ENCODE peak calls at places on chromosomes 11 and 22, in four cellular contexts. One of them, this sample, is unnamed.

GRCh38 chr22:31085493-31085824 is 4.3 kb downstream of the SMTN start:
- DNase-seq in kidney: no peak
- DNase-seq in left ventricle myocardium inferior: peak; percentile 50
- DNase-seq in A549: no peak
- DNase-seq in this sample: no peak

GRCh38 chr11:65316311-65316978 is 1.8 kb downstream of the CDC42EP2 start:
- DNase-seq in kidney: no peak
- DNase-seq in left ventricle myocardium inferior: peak; percentile 64
- DNase-seq in A549: peak; percentile 29
- DNase-seq in this sample: peak; percentile 33

GRCh38 chr11:122686106-122686505 is 30.6 kb downstream of the UBASH3B start:
- DNase-seq in kidney: no peak
- DNase-seq in left ventricle myocardium inferior: no peak
- DNase-seq in A549: no peak
- DNase-seq in this sample: no peak

GRCh38 chr11:24609778-24610177 is 112.9 kb downstream of the LUZP2 start:
- DNase-seq in kidney: no peak
- DNase-seq in left ventricle myocardium inferior: no peak
- DNase-seq in A549: no peak
- DNase-seq in this sample: no peak

GRCh38 chr11:105368711-105369110 is 229.1 kb upstream of the CARD18 start:
- DNase-seq in kidney: no peak
- DNase-seq in left ventricle myocardium inferior: no peak
- DNase-seq in A549: no peak
- DNase-seq in this sample: no peak

GRCh38 chr22:36177160-36177559 is 16.6 kb upstream of the APOL3 start:
- DNase-seq in kidney: no peak
- DNase-seq in left ventricle myocardium inferior: no peak
- DNase-seq in A549: no peak
- DNase-seq in this sample: no peak

GRCh38 chr11:66915866-66916265 is 42.3 kb downstream of the PC start:
- DNase-seq in kidney: no peak
- DNase-seq in left ventricle myocardium inferior: no peak
- DNase-seq in A549: no peak
- DNase-seq in this sample: no peak

GRCh38 chr11:15493921-15494630 is 379.4 kb downstream of the INSC start:
- DNase-seq in kidney: no peak
- DNase-seq in left ventricle myocardium inferior: no peak
- DNase-seq in A549: no peak
- DNase-seq in this sample: no peak

GRCh38 chr22:49929553-49929979 is 11.1 kb downstream of the CRELD2 start:
- DNase-seq in kidney: no peak
- DNase-seq in left ventricle myocardium inferior: peak; percentile 60
- DNase-seq in A549: no peak
- DNase-seq in this sample: peak; percentile 59

GRCh38 chr11:43923327-43924111 is 18.9 kb upstream of the C11orf96 start:
- DNase-seq in kidney: peak; percentile 78
- DNase-seq in left ventricle myocardium inferior: peak; percentile 49
- DNase-seq in A549: peak; percentile 22
- DNase-seq in this sample: peak; percentile 72

GRCh38 chr11:104522650-104523049 is 358.7 kb upstream of the PDGFD start:
- DNase-seq in kidney: no peak
- DNase-seq in left ventricle myocardium inferior: no peak
- DNase-seq in A549: no peak
- DNase-seq in this sample: no peak

GRCh38 chr22:30224161-30224857 is 22.2 kb downstream of the LIF start:
- DNase-seq in kidney: no peak
- DNase-seq in left ventricle myocardium inferior: no peak
- DNase-seq in A549: peak; percentile 94
- DNase-seq in this sample: no peak

GRCh38 chr11:116980136-116980793 is 118.0 kb downstream of the SIK3 start:
- DNase-seq in kidney: no peak
- DNase-seq in left ventricle myocardium inferior: no peak
- DNase-seq in A549: no peak
- DNase-seq in this sample: no peak

GRCh38 chr22:35785181-35785923 is 67.7 kb downstream of the APOL5 start:
- DNase-seq in kidney: no peak
- DNase-seq in left ventricle myocardium inferior: no peak
- DNase-seq in A549: no peak
- DNase-seq in this sample: no peak

GRCh38 chr11:69819541-69820070 is 390 bp upstream of the FGF3 start:
- DNase-seq in kidney: peak; percentile 66
- DNase-seq in left ventricle myocardium inferior: no peak
- DNase-seq in A549: peak; percentile 44
- DNase-seq in this sample: no peak

GRCh38 chr22:44351685-44352377 is 39.1 kb upstream of the SHISAL1 start:
- DNase-seq in kidney: peak; percentile 53
- DNase-seq in left ventricle myocardium inferior: no peak
- DNase-seq in A549: peak; percentile 46
- DNase-seq in this sample: no peak

GRCh38 chr22:26610072-26610958 is 7.5 kb downstream of the CRYBB1 start:
- DNase-seq in kidney: no peak
- DNase-seq in left ventricle myocardium inferior: peak; percentile 24
- DNase-seq in A549: no peak
- DNase-seq in this sample: no peak

GRCh38 chr11:66568124-66568916 is at the start of gene CTSF:
- DNase-seq in kidney: peak; percentile 94
- DNase-seq in left ventricle myocardium inferior: peak; percentile 89
- DNase-seq in A549: peak; percentile 83
- DNase-seq in this sample: peak; percentile 91

GRCh38 chr22:28716686-28717085 is 24.9 kb downstream of the CHEK2 start:
- DNase-seq in kidney: no peak
- DNase-seq in left ventricle myocardium inferior: no peak
- DNase-seq in A549: no peak
- DNase-seq in this sample: no peak

GRCh38 chr11:61567286-61568061 is 13.4 kb downstream of the SYT7 start:
- DNase-seq in kidney: peak; percentile 91
- DNase-seq in left ventricle myocardium inferior: peak; percentile 78
- DNase-seq in A549: peak; percentile 87
- DNase-seq in this sample: peak; percentile 41

GRCh38 chr11:19727246-19727645 is 14.6 kb downstream of the NAV2 start:
- DNase-seq in kidney: no peak
- DNase-seq in left ventricle myocardium inferior: no peak
- DNase-seq in A549: no peak
- DNase-seq in this sample: no peak

GRCh38 chr22:46007003-46007847 is 30.3 kb upstream of the WNT7B start:
- DNase-seq in kidney: peak; percentile 92
- DNase-seq in left ventricle myocardium inferior: peak; percentile 63
- DNase-seq in A549: peak; percentile 66
- DNase-seq in this sample: peak; percentile 41

GRCh38 chr11:121282886-121283502 is 9.6 kb upstream of the SC5D start:
- DNase-seq in kidney: no peak
- DNase-seq in left ventricle myocardium inferior: no peak
- DNase-seq in A549: no peak
- DNase-seq in this sample: no peak

GRCh38 chr11:19646308-19646707 is 66.3 kb upstream of the NAV2 start:
- DNase-seq in kidney: no peak
- DNase-seq in left ventricle myocardium inferior: no peak
- DNase-seq in A549: no peak
- DNase-seq in this sample: no peak

GRCh38 chr11:109071712-109072524 is 350.1 kb upstream of the C11orf87 start:
- DNase-seq in kidney: no peak
- DNase-seq in left ventricle myocardium inferior: no peak
- DNase-seq in A549: no peak
- DNase-seq in this sample: peak; percentile 74
- H3K27ac ChIP-seq in kidney: no peak overlapping the region
- H3K27ac ChIP-seq in left ventricle myocardium inferior: peak overlapping the region; percentile 80
- H3K27ac ChIP-seq in A549: no peak overlapping the region
- H3K27ac ChIP-seq in this sample: peak overlapping the region; percentile 81

GRCh38 chr22:37178350-37179125 is 9.5 kb downstream of the C1QTNF6 start:
- DNase-seq in kidney: peak; percentile 60
- DNase-seq in left ventricle myocardium inferior: no peak
- DNase-seq in A549: peak; percentile 69
- DNase-seq in this sample: no peak

GRCh38 chr22:37177221-37177620 is 10.8 kb downstream of the C1QTNF6 start:
- DNase-seq in kidney: peak; percentile 45
- DNase-seq in left ventricle myocardium inferior: no peak
- DNase-seq in A549: no peak
- DNase-seq in this sample: no peak

GRCh38 chr22:37176464-37177061 is 11.5 kb downstream of the C1QTNF6 start:
- DNase-seq in kidney: peak; percentile 86
- DNase-seq in left ventricle myocardium inferior: peak; percentile 79
- DNase-seq in A549: no peak
- DNase-seq in this sample: peak; percentile 35

GRCh38 chr22:37179126-37179470 is 8.9 kb downstream of the C1QTNF6 start:
- DNase-seq in kidney: no peak
- DNase-seq in left ventricle myocardium inferior: no peak
- DNase-seq in A549: no peak
- DNase-seq in this sample: no peak

DNA sequence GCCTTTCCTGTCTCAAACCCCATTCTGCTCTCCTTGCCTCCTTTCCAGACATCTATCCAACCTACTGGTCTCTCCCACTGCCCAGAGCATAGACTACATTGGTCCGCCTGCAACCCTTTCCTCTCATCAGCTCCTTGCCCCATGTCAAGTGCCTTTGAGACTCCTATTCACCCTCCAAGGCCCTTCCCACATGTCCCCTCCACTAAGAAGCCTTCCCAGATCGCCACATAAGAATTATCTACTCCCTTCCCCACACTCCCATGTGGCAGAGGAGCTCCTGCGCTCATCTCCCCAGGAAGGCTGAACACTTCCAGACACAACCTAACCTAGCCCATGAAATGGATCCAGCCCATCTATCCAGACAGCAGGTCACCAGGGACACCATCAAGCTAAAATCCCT is 10.3 kb downstream of the C1QTNF6 start:
- DNase-seq in kidney: no peak
- DNase-seq in left ventricle myocardium inferior: no peak
- DNase-seq in A549: no peak
- DNase-seq in this sample: no peak
- H3K27ac ChIP-seq in kidney: no peak overlapping the region
- H3K27ac ChIP-seq in left ventricle myocardium inferior: peak overlapping the region; percentile 60
- H3K27ac ChIP-seq in A549: peak overlapping the region; percentile 88
- H3K27ac ChIP-seq in this sample: no peak overlapping the region

GRCh38 chr22:38964989-38965388 is 7.6 kb downstream of the APOBEC3A start:
- DNase-seq in kidney: peak; percentile 66
- DNase-seq in left ventricle myocardium inferior: no peak
- DNase-seq in A549: no peak
- DNase-seq in this sample: no peak
- H3K27ac ChIP-seq in kidney: no peak overlapping the region
- H3K27ac ChIP-seq in left ventricle myocardium inferior: no peak overlapping the region
- H3K27ac ChIP-seq in A549: no peak overlapping the region
- H3K27ac ChIP-seq in this sample: no peak overlapping the region

DNA sequence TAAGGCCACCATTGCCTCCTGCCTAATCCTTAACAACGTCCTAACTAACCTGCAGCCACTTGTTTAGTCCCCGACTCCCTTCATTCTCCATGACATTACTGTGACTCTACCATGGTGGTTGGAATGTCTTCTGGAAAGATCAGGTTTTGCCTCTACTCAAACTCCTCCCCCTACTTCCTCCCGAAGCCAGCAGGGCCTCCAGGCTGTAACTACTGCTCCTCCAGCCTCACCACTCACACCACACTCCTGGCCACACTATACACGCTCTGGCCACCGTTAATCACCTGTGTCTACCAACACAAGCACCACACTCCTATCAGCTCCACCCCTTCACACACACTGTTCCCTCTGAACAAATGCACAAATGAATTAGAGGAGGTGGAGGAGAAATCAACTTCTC is 69.2 kb downstream of the PACSIN2 start:
- DNase-seq in kidney: no peak
- DNase-seq in left ventricle myocardium inferior: no peak
- DNase-seq in A549: no peak
- DNase-seq in this sample: no peak
- H3K27ac ChIP-seq in kidney: no peak overlapping the region
- H3K27ac ChIP-seq in left ventricle myocardium inferior: peak overlapping the region; percentile 95
- H3K27ac ChIP-seq in A549: peak overlapping the region; percentile 6
- H3K27ac ChIP-seq in this sample: peak overlapping the region; percentile 7

DNA sequence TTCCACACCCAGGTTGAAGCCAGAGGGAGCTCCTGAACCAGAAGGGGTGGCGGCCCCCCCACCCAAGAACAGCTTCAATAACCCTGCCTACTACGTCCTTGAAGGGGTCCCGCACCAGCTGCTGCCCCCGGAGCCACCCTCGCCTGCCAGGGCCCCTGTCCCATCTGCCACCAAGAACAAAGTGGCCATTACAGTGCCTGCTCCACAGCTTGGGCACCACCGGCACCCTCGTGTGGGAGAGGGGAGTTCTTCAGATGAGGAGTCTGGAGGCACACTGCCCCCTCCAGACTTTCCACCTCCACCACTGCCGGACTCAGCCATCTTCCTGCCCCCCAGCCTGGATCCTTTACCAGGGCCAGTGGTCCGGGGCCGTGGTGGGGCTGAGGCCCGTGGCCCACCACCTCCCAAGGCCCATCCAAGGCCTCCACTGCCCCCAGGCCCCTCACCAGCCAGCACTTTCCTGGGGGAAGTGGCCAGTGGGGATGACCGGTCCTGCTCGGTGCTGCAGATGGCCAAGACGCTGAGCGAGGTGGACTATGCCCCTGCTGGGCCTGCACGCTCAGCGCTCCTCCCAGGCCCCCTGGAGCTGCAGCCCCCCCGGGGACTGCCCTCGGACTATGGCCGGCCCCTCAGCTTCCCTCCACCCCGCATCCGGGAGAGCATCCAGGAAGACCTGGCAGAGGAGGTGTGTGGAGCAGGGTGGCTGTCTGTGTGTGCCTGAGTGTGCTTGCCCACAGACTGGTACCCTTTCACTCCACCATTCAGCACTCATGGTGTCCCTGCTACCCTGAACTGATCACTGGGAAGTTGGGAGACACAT is 6.7 kb downstream of the PHOX2A start:
- DNase-seq in kidney: no peak
- DNase-seq in left ventricle myocardium inferior: no peak
- DNase-seq in A549: no peak
- DNase-seq in this sample: peak; percentile 12
- H3K27ac ChIP-seq in kidney: no peak overlapping the region
- H3K27ac ChIP-seq in left ventricle myocardium inferior: no peak overlapping the region
- H3K27ac ChIP-seq in A549: no peak overlapping the region
- H3K27ac ChIP-seq in this sample: peak overlapping the region; percentile 27

GRCh38 chr11:10693509-10694071 is at the start of gene IRAG1:
- DNase-seq in kidney: peak; percentile 93
- DNase-seq in left ventricle myocardium inferior: peak; percentile 70
- DNase-seq in A549: no peak
- DNase-seq in this sample: no peak
- H3K27ac ChIP-seq in kidney: peak within 1 kb of the TSS; percentile 76
- H3K27ac ChIP-seq in left ventricle myocardium inferior: peak within 1 kb of the TSS; percentile 76
- H3K27ac ChIP-seq in A549: no peak within 1 kb of the TSS
- H3K27ac ChIP-seq in this sample: peak within 1 kb of the TSS; percentile 61